ENCODE peak calls at places on chromosomes 4 and X, in five cellular contexts. X is K562, K is H1, R is GM12878, W is HepG2. I is an unnamed sample.

GRCh38 chrX:41671082-41671481 is 17.7 kb upstream of the GPR34 start:
- DNase-seq in X (no peak), K (no peak), R (no peak), W (no peak), I (no peak)

GRCh38 chr4:7439699-7440098 is 5.0 kb upstream of the PSAPL1 start:
- DNase-seq in X (no peak), K (no peak), R (no peak), W (no peak), I (no peak)

GRCh38 chr4:140249351-140249750 is 95.4 kb upstream of the MAML3 start:
- DNase-seq in X (peak; percentile 14), K (no peak), R (no peak), W (no peak), I (no peak)

GRCh38 chr4:138242076-138242829 is at the start of gene SLC7A11:
- DNase-seq in X (peak; percentile 76), K (peak; percentile 73), R (peak; percentile 93), W (peak; percentile 97), I (peak; percentile 96)

GRCh38 chr4:75950416-75950815 is 9.6 kb upstream of the NAAA start:
- DNase-seq in X (no peak), K (no peak), R (no peak), W (no peak), I (no peak)

GRCh38 chrX:137575596-137576255 is 9.8 kb downstream of the ZIC3 start:
- DNase-seq in X (no peak), K (no peak), R (no peak), W (no peak), I (no peak)

GRCh38 chrX:71052721-71053120 is 15.4 kb downstream of the SNX12 start:
- DNase-seq in X (no peak), K (no peak), R (no peak), W (no peak), I (no peak)

GRCh38 chr4:25308266-25308665 is 4.3 kb upstream of the ZCCHC4 start:
- DNase-seq in X (no peak), K (no peak), R (no peak), W (no peak), I (no peak)

GRCh38 chr4:186757696-186758330 is 34.2 kb upstream of the FAT1 start:
- DNase-seq in X (no peak), K (no peak), R (no peak), W (no peak), I (no peak)

GRCh38 chrX:103464774-103465117 is 54.5 kb downstream of the RAB40A start:
- DNase-seq in X (peak; percentile 52), K (peak; percentile 36), R (peak; percentile 43), W (peak; percentile 44), I (peak; percentile 21)

GRCh38 chr4:167578906-167579305 is 344.6 kb upstream of the SPOCK3 start:
- DNase-seq in X (no peak), K (no peak), R (no peak), W (no peak), I (peak; percentile 13)

GRCh38 chr4:183988874-183989273 is 83.8 kb downstream of the STOX2 start:
- DNase-seq in X (no peak), K (no peak), R (no peak), W (no peak), I (no peak)

GRCh38 chr4:186078977-186079697 is 10.2 kb downstream of the TLR3 start:
- DNase-seq in X (no peak), K (no peak), R (no peak), W (no peak), I (no peak)

GRCh38 chr4:53150631-53151488 is 215.0 kb downstream of the SCFD2 start:
- DNase-seq in X (no peak), K (no peak), R (no peak), W (no peak), I (no peak)

GRCh38 chr4:179007758-179008157 is 1565.5 kb upstream of the AGA start:
- DNase-seq in X (no peak), K (no peak), R (no peak), W (no peak), I (no peak)

GRCh38 chrX:131746491-131746968 is 202.7 kb downstream of the OR13H1 start:
- DNase-seq in X (peak; percentile 48), K (no peak), R (peak; percentile 87), W (no peak), I (peak; percentile 2)

GRCh38 chrX:68098431-68098830 is 334.9 kb downstream of the OPHN1 start:
- DNase-seq in X (no peak), K (no peak), R (no peak), W (no peak), I (no peak)

GRCh38 chr4:6773106-6773505 is 9.4 kb upstream of the KIAA0232 start:
- DNase-seq in X (no peak), K (no peak), R (no peak), W (no peak), I (no peak)

GRCh38 chr4:35836591-35836990 is 407.7 kb downstream of the ARAP2 start:
- DNase-seq in X (no peak), K (no peak), R (no peak), W (no peak), I (no peak)

GRCh38 chrX:10125248-10125615 is 31.5 kb upstream of the CLCN4 start:
- DNase-seq in X (no peak), K (no peak), R (no peak), W (no peak), I (no peak)

GRCh38 chr4:41172772-41173171 is 41.6 kb downstream of the APBB2 start:
- DNase-seq in X (no peak), K (no peak), R (no peak), W (no peak), I (no peak)

GRCh38 chr4:1062419-1062818 is 50.9 kb downstream of the RNF212 start:
- DNase-seq in X (no peak), K (no peak), R (no peak), W (no peak), I (no peak)

GRCh38 chr4:100933628-100934027 is 413.7 kb downstream of the PPP3CA start:
- DNase-seq in X (no peak), K (no peak), R (no peak), W (no peak), I (no peak)

GRCh38 chr4:101020956-101021355 is 326.4 kb downstream of the PPP3CA start:
- DNase-seq in X (no peak), K (no peak), R (peak; percentile 53), W (no peak), I (peak; percentile 79)

GRCh38 chr4:184983660-184984356 is 34.5 kb upstream of the HELT start:
- DNase-seq in X (peak; percentile 70), K (no peak), R (peak; percentile 24), W (peak; percentile 42), I (peak; percentile 67)

GRCh38 chr4:183532823-183533222 is 28.0 kb downstream of the ING2 start:
- DNase-seq in X (no peak), K (no peak), R (no peak), W (no peak), I (no peak)

GRCh38 chr4:152536545-152537182 is 772 bp upstream of the FBXW7 start:
- DNase-seq in X (peak; percentile 28), K (no peak), R (no peak), W (peak; percentile 50), I (peak; percentile 7)

GRCh38 chrX:10111364-10112148 is 45.2 kb upstream of the CLCN4 start:
- DNase-seq in X (no peak), K (no peak), R (peak; percentile 59), W (peak; percentile 32), I (no peak)

GRCh38 chrX:51614353-51614752 is 4.4 kb downstream of the CENPVL3 start:
- DNase-seq in X (peak; percentile 30), K (no peak), R (no peak), W (peak; percentile 2), I (peak; percentile 6)

GRCh38 chr4:142567199-142567598 is 278.9 kb downstream of the INPP4B start:
- DNase-seq in X (no peak), K (peak; percentile 25), R (no peak), W (no peak), I (peak; percentile 51)

GRCh38 chr4:8295471-8295870 is 25.9 kb downstream of the HTRA3 start:
- DNase-seq in X (no peak), K (no peak), R (no peak), W (no peak), I (no peak)

GRCh38 chr4:119132306-119132705 is 3.3 kb upstream of the MYOZ2 start:
- DNase-seq in X (no peak), K (no peak), R (no peak), W (no peak), I (no peak)

GRCh38 chrX:86066998-86067397 is 19.6 kb upstream of the CHM start:
- DNase-seq in X (no peak), K (no peak), R (no peak), W (peak; percentile 40), I (no peak)

GRCh38 chrX:51459125-51459524 is 37.3 kb downstream of the NUDT11 start:
- DNase-seq in X (no peak), K (no peak), R (no peak), W (peak; percentile 3), I (peak; percentile 18)

GRCh38 chr4:72817012-72817411 is 248.0 kb upstream of the ADAMTS3 start:
- DNase-seq in X (no peak), K (no peak), R (no peak), W (no peak), I (no peak)

DNA sequence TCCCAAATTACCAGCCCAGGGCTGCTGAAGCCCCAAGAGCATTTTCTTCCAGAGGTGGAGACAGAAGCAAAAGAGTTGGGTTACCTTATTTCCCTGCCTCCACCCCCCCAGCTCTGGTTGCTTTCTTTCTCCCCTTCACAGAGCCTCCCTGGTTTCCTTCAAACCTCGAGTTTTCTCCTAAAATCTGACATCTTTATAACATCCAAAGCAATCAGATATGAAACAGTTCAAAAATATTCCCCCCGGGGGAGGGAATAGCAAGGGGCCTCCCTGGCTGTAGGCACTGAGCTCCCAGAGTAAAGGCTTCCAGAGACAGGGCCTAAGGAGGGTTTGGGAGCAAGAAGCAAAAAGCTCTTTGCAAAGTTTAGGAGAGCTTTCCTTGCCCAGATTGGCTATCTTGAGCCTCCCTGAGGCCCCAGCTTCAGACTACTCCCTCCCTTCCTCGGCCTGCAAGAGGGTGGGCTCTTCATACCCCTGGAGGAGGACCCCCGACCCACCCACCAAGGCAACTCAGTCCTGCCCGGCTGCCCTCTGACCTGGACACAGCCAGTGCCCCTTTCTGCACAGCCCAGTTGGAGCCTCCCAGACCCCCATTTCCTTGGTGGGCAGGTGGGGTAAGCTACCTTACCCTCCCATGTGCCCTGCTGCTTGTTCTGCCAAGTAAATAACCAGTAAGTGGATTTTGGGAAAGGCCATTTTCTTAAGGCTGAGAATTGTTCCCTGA is 7.6 kb downstream of the MAMLD1 start:
- DNase-seq in X (no peak), K (no peak), R (no peak), W (no peak), I (no peak)
- TF ChIP-seq POLR2AphosphoS5 in X (no peak), K (no peak), R (no peak), W (no peak), I (no peak)

GRCh38 chr4:70768301-70768948 is 46.7 kb downstream of the RUFY3 start:
- DNase-seq in X (no peak), K (no peak), R (no peak), W (no peak), I (no peak)
- TF ChIP-seq SP1 in X (no peak), K (no peak), R (no peak), W (no peak), I (no peak)

GRCh38 chr4:2515835-2516550 is 20.5 kb upstream of the FAM193A start:
- DNase-seq in X (peak; percentile 8), K (no peak), R (no peak), W (no peak), I (no peak)
- TF ChIP-seq POLR2AphosphoS5 in X (no peak), K (peak; percentile 46), R (no peak), W (no peak), I (no peak)

GRCh38 chrX:18809641-18810040 is 102.2 kb downstream of the PPEF1 start:
- DNase-seq in X (no peak), K (no peak), R (no peak), W (no peak), I (no peak)

GRCh38 chrX:18810416-18810815 is 103.0 kb downstream of the PPEF1 start:
- DNase-seq in X (no peak), K (no peak), R (no peak), W (no peak), I (no peak)
- TF ChIP-seq SP1 in X (no peak), K (no peak), R (no peak), W (no peak), I (no peak)

GRCh38 chr4:88697588-88698329 is at the start of gene NAP1L5:
- DNase-seq in X (peak; percentile 43), K (no peak), R (peak; percentile 7), W (no peak), I (peak; percentile 13)
- TF ChIP-seq POLR2AphosphoS5 in X (no peak), K (no peak), R (no peak), W (no peak), I (no peak)

I was measured in HCT116.